ENCODE peak calls at places on chromosomes 13 and 19, in nine cellular contexts. E, I, Y, G, U, O, Z, V and D are unnamed samples.

GRCh38 chr19:6047741-6048231 is 62.5 kb downstream of the RFX2 start:
- DNase-seq in G (no peak), Y (no peak), Z (peak), E (no peak), V (no peak), I (no peak), O (peak), U (peak), D (peak)

GRCh38 chr13:98133949-98134348 is 8.9 kb upstream of the FARP1 start:
- DNase-seq in Y (no peak), E (no peak), I (no peak), V (no peak), Z (no peak), U (no peak), G (no peak), O (no peak), D (no peak)

GRCh38 chr19:23392706-23393105 is 2.6 kb downstream of the ZNF91 start:
- DNase-seq in V (no peak), Y (no peak), O (no peak), E (no peak), G (no peak), Z (no peak), U (no peak), I (no peak), D (no peak)

GRCh38 chr19:10835089-10835753 is 791 bp downstream of the TMED1 start:
- DNase-seq in V (no peak), Y (no peak), E (no peak), O (no peak), Z (no peak), U (no peak), I (no peak), G (no peak), D (no peak)

GRCh38 chr13:111629457-111629856 is 309.0 kb downstream of the TEX29 start:
- DNase-seq in G (no peak), Y (no peak), I (no peak), Z (no peak), V (no peak), O (no peak), E (no peak), U (no peak), D (no peak)

GRCh38 chr19:7904074-7905020 is 670 bp downstream of the MAP2K7 start:
- DNase-seq in G (peak), U (peak), V (no peak), E (peak), Z (peak), O (peak), Y (peak), I (no peak), D (peak)

GRCh38 chr19:17513801-17514200 is 2.4 kb downstream of the PGLS start:
- DNase-seq in G (no peak), Z (no peak), Y (peak), E (no peak), O (no peak), V (no peak), U (no peak), I (no peak), D (no peak)

GRCh38 chr13:85616275-85616674 is 182.9 kb downstream of the SLITRK6 start:
- DNase-seq in O (no peak), U (no peak), G (no peak), Y (no peak), Z (no peak), I (no peak), E (no peak), V (no peak), D (no peak)

GRCh38 chr13:43129021-43129420 is 105.6 kb downstream of the DNAJC15 start:
- DNase-seq in V (no peak), G (no peak), Y (no peak), U (no peak), E (no peak), Z (no peak), I (no peak), O (no peak), D (no peak)

GRCh38 chr19:17886515-17886914 is 14.8 kb downstream of the SLC5A5 start:
- DNase-seq in Y (no peak), E (no peak), G (no peak), U (no peak), V (no peak), O (no peak), Z (no peak), I (no peak), D (no peak)

GRCh38 chr13:99900960-99901359 is 70.6 kb downstream of the ZIC5 start:
- DNase-seq in Z (no peak), I (no peak), Y (no peak), E (no peak), G (no peak), U (no peak), O (no peak), V (no peak), D (no peak)

GRCh38 chr19:42022616-42023015 is 28.6 kb upstream of the ATP1A3 start:
- DNase-seq in Y (no peak), V (no peak), Z (no peak), O (no peak), G (no peak), I (no peak), E (no peak), U (no peak), D (no peak)

GRCh38 chr13:74187564-74187963 is 53.4 kb upstream of the KLF12 start:
- DNase-seq in I (no peak), V (no peak), Z (no peak), U (no peak), Y (peak), G (no peak), O (no peak), E (no peak), D (peak)

GRCh38 chr19:3556978-3557460 is 367 bp downstream of the MFSD12 start:
- DNase-seq in Y (peak), O (peak), I (peak), G (peak), E (peak), U (peak), V (no peak), Z (peak), D (peak)

GRCh38 chr19:7772752-7773291 is 9.8 kb downstream of the CLEC4M start:
- DNase-seq in V (no peak), Y (peak), I (no peak), O (no peak), G (no peak), E (no peak), Z (no peak), U (no peak), D (no peak)

GRCh38 chr13:110064022-110064421 is 242.9 kb downstream of the COL4A1 start:
- DNase-seq in Z (no peak), E (no peak), I (no peak), G (no peak), U (no peak), V (no peak), Y (no peak), O (no peak), D (no peak)

GRCh38 chr13:90238433-90238832 is 1109.1 kb upstream of the MIR17HG start:
- DNase-seq in O (no peak), I (no peak), Y (no peak), V (no peak), Z (no peak), E (no peak), G (no peak), U (no peak), D (no peak)

GRCh38 chr19:16585808-16586476 is 13.7 kb upstream of the SLC35E1 start:
- DNase-seq in E (no peak), U (no peak), O (no peak), I (peak), G (no peak), V (no peak), Y (peak), Z (no peak), D (no peak)

GRCh38 chr19:5086725-5087439 is 118.0 kb downstream of the KDM4B start:
- DNase-seq in U (no peak), O (no peak), Y (no peak), E (no peak), Z (no peak), G (no peak), I (no peak), V (no peak), D (no peak)

GRCh38 chr13:100089633-100090032 is 740 bp downstream of the PCCA start:
- DNase-seq in U (peak), G (no peak), V (no peak), E (peak), Z (no peak), Y (peak), O (no peak), I (no peak), D (peak)

GRCh38 chr13:33636955-33637670 is 180.8 kb upstream of the RFC3 start:
- DNase-seq in Z (no peak), V (no peak), Y (no peak), I (no peak), U (no peak), G (no peak), O (no peak), E (no peak), D (no peak)

GRCh38 chr13:29361716-29362115 is 233.8 kb downstream of the SLC7A1 start:
- DNase-seq in E (no peak), U (no peak), I (no peak), V (no peak), Y (no peak), O (no peak), Z (no peak), G (no peak), D (no peak)

GRCh38 chr19:42229855-42230331 is 9.8 kb downstream of the ZNF526 start:
- DNase-seq in Z (no peak), G (no peak), Y (no peak), I (no peak), O (no peak), U (peak), E (no peak), V (no peak), D (peak)

GRCh38 chr19:34360354-34360909 is 4.6 kb upstream of the GPI start:
- DNase-seq in V (no peak), Y (no peak), G (no peak), O (no peak), U (no peak), Z (no peak), I (no peak), E (no peak), D (no peak)

GRCh38 chr19:41939861-41940442 is 11.7 kb upstream of the ERFL start:
- DNase-seq in E (no peak), Z (no peak), I (peak), G (peak), O (peak), U (no peak), V (no peak), Y (peak), D (no peak)

GRCh38 chr19:4776436-4777205 is 14.9 kb upstream of the FEM1A start:
- DNase-seq in E (no peak), I (no peak), Y (peak), V (no peak), U (no peak), G (no peak), Z (no peak), O (no peak), D (no peak)

GRCh38 chr19:57465680-57466381 is 8.9 kb upstream of the VN1R1 start:
- DNase-seq in U (peak), I (no peak), E (peak), Y (peak), Z (no peak), O (no peak), G (no peak), V (no peak), D (peak)

GRCh38 chr19:1514986-1515721 is 2.3 kb upstream of the ADAMTSL5 start:
- DNase-seq in O (no peak), U (no peak), G (no peak), I (no peak), Z (peak), E (no peak), Y (no peak), V (no peak), D (no peak)

GRCh38 chr19:53076984-53077383 is 26.2 kb downstream of the ZNF160 start:
- DNase-seq in I (no peak), O (peak), G (no peak), U (peak), E (no peak), Z (no peak), Y (peak), V (no peak), D (peak)

GRCh38 chr13:42758515-42758914 is 22.9 kb upstream of the FAM216B start:
- DNase-seq in E (no peak), I (no peak), O (no peak), Z (no peak), U (no peak), Y (no peak), G (no peak), V (no peak), D (no peak)

GRCh38 chr19:6796278-6796677 is 23.8 kb downstream of the VAV1 start:
- DNase-seq in V (no peak), I (no peak), G (no peak), E (no peak), U (no peak), O (no peak), Y (no peak), Z (no peak), D (no peak)

GRCh38 chr19:13953021-13953531 is 767 bp downstream of the DCAF15 start:
- DNase-seq in O (no peak), G (no peak), I (no peak), U (peak), Y (peak), E (no peak), Z (no peak), V (no peak), D (no peak)

GRCh38 chr13:108227651-108228272 is 9.6 kb downstream of the ABHD13 start:
- DNase-seq in Z (no peak), E (peak), G (no peak), I (no peak), O (peak), U (peak), Y (no peak), V (no peak), D (peak)

GRCh38 chr19:15538774-15539173 is 30.4 kb downstream of the CYP4F22 start:
- DNase-seq in Z (no peak), E (no peak), V (no peak), O (no peak), G (no peak), U (peak), I (no peak), Y (no peak), D (peak)

GRCh38 chr19:9171393-9171991 is 7.3 kb upstream of the OR7D2 start:
- DNase-seq in O (no peak), Y (no peak), Z (no peak), U (no peak), E (no peak), G (no peak), V (no peak), I (no peak), D (no peak)